ENCODE peak calls at places on chromosomes 11 and 22, in nine cellular contexts. One of them, this sample, is unnamed.

GRCh38 chr22:47804281-47804680 is 1041.8 kb downstream of the TBC1D22A start:
- DNase-seq in stomach: no peak
- DNase-seq in HCT116: no peak
- DNase-seq in SK-N-SH: no peak
- DNase-seq in transverse colon: no peak
- DNase-seq in sigmoid colon: no peak
- DNase-seq in K562: no peak
- DNase-seq in suprapubic skin: no peak
- DNase-seq in prostate gland: no peak
- DNase-seq in this sample: no peak

GRCh38 chr11:9796854-9797253 is 133.0 kb downstream of the SWAP70 start:
- DNase-seq in stomach: no peak
- DNase-seq in prostate gland: no peak
- DNase-seq in transverse colon: no peak
- DNase-seq in sigmoid colon: no peak
- DNase-seq in SK-N-SH: no peak
- DNase-seq in K562: no peak
- DNase-seq in suprapubic skin: no peak
- DNase-seq in HCT116: no peak
- DNase-seq in this sample: no peak

GRCh38 chr11:83528877-83529276 is 242.7 kb upstream of the CCDC90B start:
- DNase-seq in prostate gland: no peak
- DNase-seq in SK-N-SH: no peak
- DNase-seq in K562: no peak
- DNase-seq in stomach: no peak
- DNase-seq in HCT116: no peak
- DNase-seq in suprapubic skin: no peak
- DNase-seq in sigmoid colon: no peak
- DNase-seq in transverse colon: no peak
- DNase-seq in this sample: no peak

GRCh38 chr11:61616443-61616842 is 35.6 kb upstream of the SYT7 start:
- DNase-seq in SK-N-SH: no peak
- DNase-seq in suprapubic skin: no peak
- DNase-seq in sigmoid colon: no peak
- DNase-seq in stomach: no peak
- DNase-seq in K562: no peak
- DNase-seq in prostate gland: no peak
- DNase-seq in transverse colon: no peak
- DNase-seq in HCT116: no peak
- DNase-seq in this sample: no peak

GRCh38 chr22:45916515-45916914 is 60.4 kb downstream of the WNT7B start:
- DNase-seq in HCT116: no peak
- DNase-seq in sigmoid colon: no peak
- DNase-seq in suprapubic skin: no peak
- DNase-seq in stomach: no peak
- DNase-seq in K562: no peak
- DNase-seq in prostate gland: no peak
- DNase-seq in SK-N-SH: no peak
- DNase-seq in transverse colon: no peak
- DNase-seq in this sample: no peak

GRCh38 chr11:121437018-121437685 is 15.0 kb upstream of the SORL1 start:
- DNase-seq in suprapubic skin: no peak
- DNase-seq in prostate gland: no peak
- DNase-seq in SK-N-SH: no peak
- DNase-seq in HCT116: no peak
- DNase-seq in transverse colon: no peak
- DNase-seq in sigmoid colon: no peak
- DNase-seq in K562: no peak
- DNase-seq in stomach: no peak
- DNase-seq in this sample: no peak

GRCh38 chr11:65503923-65504670 is 5.3 kb downstream of the MALAT1 start:
- DNase-seq in SK-N-SH: no peak
- DNase-seq in stomach: no peak
- DNase-seq in K562: peak
- DNase-seq in transverse colon: no peak
- DNase-seq in HCT116: no peak
- DNase-seq in suprapubic skin: no peak
- DNase-seq in sigmoid colon: peak
- DNase-seq in prostate gland: peak
- DNase-seq in this sample: peak

GRCh38 chr22:30883586-30884145 is 84.9 kb downstream of the MORC2 start:
- DNase-seq in prostate gland: no peak
- DNase-seq in SK-N-SH: no peak
- DNase-seq in stomach: no peak
- DNase-seq in HCT116: no peak
- DNase-seq in K562: no peak
- DNase-seq in sigmoid colon: no peak
- DNase-seq in suprapubic skin: no peak
- DNase-seq in transverse colon: no peak
- DNase-seq in this sample: no peak

GRCh38 chr22:41524809-41525449 is 19.3 kb downstream of the POLR3H start:
- DNase-seq in K562: no peak
- DNase-seq in HCT116: no peak
- DNase-seq in transverse colon: peak
- DNase-seq in stomach: peak
- DNase-seq in suprapubic skin: no peak
- DNase-seq in prostate gland: no peak
- DNase-seq in sigmoid colon: no peak
- DNase-seq in SK-N-SH: no peak
- DNase-seq in this sample: no peak

GRCh38 chr11:73404048-73404447 is 27.8 kb downstream of the RELT start:
- DNase-seq in stomach: peak
- DNase-seq in sigmoid colon: peak
- DNase-seq in suprapubic skin: peak
- DNase-seq in prostate gland: no peak
- DNase-seq in SK-N-SH: peak
- DNase-seq in HCT116: peak
- DNase-seq in transverse colon: peak
- DNase-seq in K562: peak
- DNase-seq in this sample: no peak

GRCh38 chr11:27455667-27456066 is 16.9 kb downstream of the LGR4 start:
- DNase-seq in transverse colon: no peak
- DNase-seq in SK-N-SH: no peak
- DNase-seq in sigmoid colon: no peak
- DNase-seq in prostate gland: no peak
- DNase-seq in K562: no peak
- DNase-seq in suprapubic skin: no peak
- DNase-seq in stomach: no peak
- DNase-seq in HCT116: no peak
- DNase-seq in this sample: no peak

GRCh38 chr11:30128269-30128932 is 102.4 kb upstream of the FSHB start:
- DNase-seq in stomach: no peak
- DNase-seq in SK-N-SH: peak
- DNase-seq in HCT116: peak
- DNase-seq in sigmoid colon: no peak
- DNase-seq in suprapubic skin: no peak
- DNase-seq in prostate gland: peak
- DNase-seq in K562: peak
- DNase-seq in transverse colon: no peak
- DNase-seq in this sample: no peak

GRCh38 chr11:123546515-123546914 is 107.9 kb downstream of the SCN3B start:
- DNase-seq in K562: no peak
- DNase-seq in HCT116: no peak
- DNase-seq in prostate gland: no peak
- DNase-seq in SK-N-SH: no peak
- DNase-seq in sigmoid colon: no peak
- DNase-seq in transverse colon: no peak
- DNase-seq in stomach: no peak
- DNase-seq in suprapubic skin: no peak
- DNase-seq in this sample: no peak

GRCh38 chr11:72700026-72700610 is 25.9 kb upstream of the PDE2A start:
- DNase-seq in sigmoid colon: no peak
- DNase-seq in HCT116: no peak
- DNase-seq in suprapubic skin: no peak
- DNase-seq in transverse colon: no peak
- DNase-seq in SK-N-SH: no peak
- DNase-seq in K562: no peak
- DNase-seq in prostate gland: no peak
- DNase-seq in stomach: no peak
- DNase-seq in this sample: no peak

GRCh38 chr11:58776891-58777451 is 45.2 kb upstream of the GLYAT start:
- DNase-seq in transverse colon: no peak
- DNase-seq in HCT116: no peak
- DNase-seq in stomach: no peak
- DNase-seq in K562: no peak
- DNase-seq in prostate gland: no peak
- DNase-seq in SK-N-SH: no peak
- DNase-seq in sigmoid colon: no peak
- DNase-seq in suprapubic skin: no peak
- DNase-seq in this sample: no peak

GRCh38 chr22:22488736-22489135 is 19.8 kb downstream of the ZNF280B start:
- DNase-seq in sigmoid colon: no peak
- DNase-seq in HCT116: no peak
- DNase-seq in K562: no peak
- DNase-seq in prostate gland: no peak
- DNase-seq in SK-N-SH: no peak
- DNase-seq in suprapubic skin: no peak
- DNase-seq in stomach: no peak
- DNase-seq in transverse colon: no peak
- DNase-seq in this sample: no peak

GRCh38 chr11:12235080-12235479 is 124.7 kb downstream of the MICAL2 start:
- DNase-seq in suprapubic skin: no peak
- DNase-seq in HCT116: no peak
- DNase-seq in transverse colon: no peak
- DNase-seq in stomach: no peak
- DNase-seq in SK-N-SH: no peak
- DNase-seq in prostate gland: no peak
- DNase-seq in K562: no peak
- DNase-seq in sigmoid colon: no peak
- DNase-seq in this sample: no peak

GRCh38 chr11:12237381-12237784 is 127.0 kb downstream of the MICAL2 start:
- DNase-seq in stomach: no peak
- DNase-seq in sigmoid colon: peak
- DNase-seq in SK-N-SH: no peak
- DNase-seq in K562: no peak
- DNase-seq in HCT116: no peak
- DNase-seq in transverse colon: no peak
- DNase-seq in suprapubic skin: no peak
- DNase-seq in prostate gland: no peak
- DNase-seq in this sample: no peak

GRCh38 chr11:12235549-12235944 is 125.2 kb downstream of the MICAL2 start:
- DNase-seq in HCT116: no peak
- DNase-seq in sigmoid colon: no peak
- DNase-seq in suprapubic skin: no peak
- DNase-seq in SK-N-SH: no peak
- DNase-seq in K562: peak
- DNase-seq in transverse colon: no peak
- DNase-seq in stomach: no peak
- DNase-seq in prostate gland: no peak
- DNase-seq in this sample: no peak

GRCh38 chr11:12236744-12237101 is 126.3 kb downstream of the MICAL2 start:
- DNase-seq in K562: no peak
- DNase-seq in stomach: no peak
- DNase-seq in HCT116: no peak
- DNase-seq in sigmoid colon: no peak
- DNase-seq in transverse colon: no peak
- DNase-seq in prostate gland: no peak
- DNase-seq in SK-N-SH: no peak
- DNase-seq in suprapubic skin: no peak
- DNase-seq in this sample: no peak

GRCh38 chr11:12235945-12236743 is 125.8 kb downstream of the MICAL2 start:
- DNase-seq in prostate gland: peak
- DNase-seq in transverse colon: peak
- DNase-seq in K562: peak
- DNase-seq in stomach: peak
- DNase-seq in SK-N-SH: peak
- DNase-seq in sigmoid colon: no peak
- DNase-seq in suprapubic skin: no peak
- DNase-seq in HCT116: peak
- DNase-seq in this sample: peak
- TF ChIP-seq POLR2AphosphoS5 in prostate gland: peak
- TF ChIP-seq POLR2AphosphoS5 in transverse colon: no peak
- TF ChIP-seq POLR2AphosphoS5 in K562: no peak
- TF ChIP-seq POLR2AphosphoS5 in stomach: no peak
- TF ChIP-seq POLR2AphosphoS5 in SK-N-SH: no peak
- TF ChIP-seq POLR2AphosphoS5 in sigmoid colon: peak
- TF ChIP-seq POLR2AphosphoS5 in suprapubic skin: no peak
- TF ChIP-seq POLR2AphosphoS5 in HCT116: no peak
- TF ChIP-seq POLR2AphosphoS5 in this sample: no peak

GRCh38 chr11:110761994-110762393 is 49.8 kb upstream of the ARHGAP20 start:
- DNase-seq in prostate gland: no peak
- DNase-seq in stomach: no peak
- DNase-seq in HCT116: no peak
- DNase-seq in K562: no peak
- DNase-seq in transverse colon: no peak
- DNase-seq in sigmoid colon: no peak
- DNase-seq in suprapubic skin: no peak
- DNase-seq in SK-N-SH: peak
- DNase-seq in this sample: no peak
- TF ChIP-seq POLR2AphosphoS5 in prostate gland: no peak
- TF ChIP-seq POLR2AphosphoS5 in stomach: no peak
- TF ChIP-seq POLR2AphosphoS5 in HCT116: no peak
- TF ChIP-seq POLR2AphosphoS5 in K562: no peak
- TF ChIP-seq POLR2AphosphoS5 in transverse colon: no peak
- TF ChIP-seq POLR2AphosphoS5 in sigmoid colon: no peak
- TF ChIP-seq POLR2AphosphoS5 in suprapubic skin: no peak
- TF ChIP-seq POLR2AphosphoS5 in SK-N-SH: no peak
- TF ChIP-seq POLR2AphosphoS5 in this sample: no peak

DNA sequence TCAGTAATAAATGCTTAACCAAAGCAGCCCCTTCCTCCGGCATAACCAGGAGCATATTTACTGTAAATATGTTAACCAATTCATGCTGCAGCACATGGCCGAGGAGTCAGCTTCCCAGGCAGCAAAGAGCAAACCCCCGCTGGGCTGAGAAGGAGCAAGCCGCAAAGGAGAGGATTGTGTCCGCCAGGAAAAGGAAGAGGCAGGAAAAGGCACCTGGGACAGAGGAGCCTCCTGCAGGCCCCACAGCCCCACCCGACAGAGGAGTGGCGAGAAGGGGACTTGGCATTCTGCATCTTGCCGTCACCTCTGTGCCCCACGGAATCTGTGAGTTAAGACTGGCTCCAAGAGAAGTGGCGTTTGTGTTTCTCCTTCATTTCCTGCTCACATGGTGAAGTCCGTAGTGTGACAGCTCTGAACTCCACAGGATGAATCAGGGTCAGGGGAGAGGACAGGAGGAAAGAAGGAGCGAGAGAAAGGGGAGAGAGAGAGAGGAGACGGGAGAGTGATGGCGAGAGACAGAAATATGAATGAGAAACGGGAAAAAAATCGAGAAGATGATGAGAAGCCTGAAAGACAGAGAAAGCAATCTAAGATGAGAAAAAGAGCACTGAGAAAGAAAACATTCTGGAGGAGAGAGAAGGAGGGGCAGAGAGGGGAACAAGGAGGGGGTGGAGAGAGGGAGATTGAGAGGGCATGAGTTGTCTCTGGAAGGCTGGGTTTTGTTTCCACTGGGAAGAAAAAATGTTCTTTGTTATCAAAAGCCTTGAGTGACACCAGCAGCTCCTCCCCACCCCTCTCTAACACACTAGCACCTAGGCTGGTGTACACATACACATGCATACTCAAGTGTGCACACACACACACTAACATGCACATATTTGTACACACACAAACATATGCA is 489.6 kb downstream of the MN1 start:
- DNase-seq in stomach: no peak
- DNase-seq in K562: no peak
- DNase-seq in SK-N-SH: no peak
- DNase-seq in suprapubic skin: no peak
- DNase-seq in prostate gland: no peak
- DNase-seq in transverse colon: peak
- DNase-seq in HCT116: no peak
- DNase-seq in sigmoid colon: no peak
- DNase-seq in this sample: no peak
- TF ChIP-seq POLR2AphosphoS5 in stomach: no peak
- TF ChIP-seq POLR2AphosphoS5 in K562: no peak
- TF ChIP-seq POLR2AphosphoS5 in SK-N-SH: no peak
- TF ChIP-seq POLR2AphosphoS5 in suprapubic skin: no peak
- TF ChIP-seq POLR2AphosphoS5 in prostate gland: no peak
- TF ChIP-seq POLR2AphosphoS5 in transverse colon: no peak
- TF ChIP-seq POLR2AphosphoS5 in HCT116: no peak
- TF ChIP-seq POLR2AphosphoS5 in sigmoid colon: no peak
- TF ChIP-seq POLR2AphosphoS5 in this sample: no peak

GRCh38 chr11:43557553-43558031 is 122.9 kb upstream of the HSD17B12 start:
- DNase-seq in sigmoid colon: no peak
- DNase-seq in SK-N-SH: no peak
- DNase-seq in prostate gland: no peak
- DNase-seq in HCT116: no peak
- DNase-seq in stomach: no peak
- DNase-seq in K562: no peak
- DNase-seq in suprapubic skin: no peak
- DNase-seq in transverse colon: no peak
- DNase-seq in this sample: no peak
- TF ChIP-seq POLR2AphosphoS5 in sigmoid colon: no peak
- TF ChIP-seq POLR2AphosphoS5 in SK-N-SH: no peak
- TF ChIP-seq POLR2AphosphoS5 in prostate gland: no peak
- TF ChIP-seq POLR2AphosphoS5 in HCT116: no peak
- TF ChIP-seq POLR2AphosphoS5 in stomach: no peak
- TF ChIP-seq POLR2AphosphoS5 in K562: no peak
- TF ChIP-seq POLR2AphosphoS5 in suprapubic skin: no peak
- TF ChIP-seq POLR2AphosphoS5 in transverse colon: no peak
- TF ChIP-seq POLR2AphosphoS5 in this sample: no peak

This sample was measured in Panc1.